ENCODE peak calls at places on chromosomes 12 and 14, in four cellular contexts. S is astrocyte of the spinal cord, O is H9, W is transverse colon. Q is an unnamed sample.

GRCh38 chr12:113359939-113360748 is 1.8 kb downstream of the PLBD2 start:
- DNase-seq in S (no peak), O (no peak), W (no peak), Q (no peak)

GRCh38 chr12:106831699-106832098 is 57.2 kb downstream of the RIC8B start:
- DNase-seq in O (peak), W (no peak), S (no peak), Q (no peak)

GRCh38 chr12:71710276-71711125 is 24.6 kb downstream of the TMEM19 start:
- DNase-seq in W (no peak), S (peak), O (no peak), Q (no peak)

GRCh38 chr14:66378712-66379111 is 107.5 kb upstream of the CCDC196 start:
- DNase-seq in O (no peak), S (no peak), W (no peak), Q (no peak)

GRCh38 chr14:33602396-33602795 is 348.5 kb downstream of the EGLN3 start:
- DNase-seq in S (peak), O (no peak), W (no peak), Q (no peak)

GRCh38 chr14:105446971-105447370 is 27.3 kb downstream of the MTA1 start:
- DNase-seq in S (no peak), O (no peak), W (no peak), Q (no peak)

GRCh38 chr14:70857499-70857895 is 48.2 kb upstream of the MAP3K9 start:
- DNase-seq in S (peak), O (no peak), W (no peak), Q (no peak)

GRCh38 chr14:34665785-34666425 is 36.0 kb upstream of the SNX6 start:
- DNase-seq in O (no peak), W (peak), S (peak), Q (no peak)

GRCh38 chr12:74747305-74747704 is 209.7 kb downstream of the ATXN7L3B start:
- DNase-seq in W (no peak), S (peak), O (no peak), Q (no peak)
- TF ChIP-seq CTCF in W (no peak), S (peak), O (peak), Q (peak)

DNA sequence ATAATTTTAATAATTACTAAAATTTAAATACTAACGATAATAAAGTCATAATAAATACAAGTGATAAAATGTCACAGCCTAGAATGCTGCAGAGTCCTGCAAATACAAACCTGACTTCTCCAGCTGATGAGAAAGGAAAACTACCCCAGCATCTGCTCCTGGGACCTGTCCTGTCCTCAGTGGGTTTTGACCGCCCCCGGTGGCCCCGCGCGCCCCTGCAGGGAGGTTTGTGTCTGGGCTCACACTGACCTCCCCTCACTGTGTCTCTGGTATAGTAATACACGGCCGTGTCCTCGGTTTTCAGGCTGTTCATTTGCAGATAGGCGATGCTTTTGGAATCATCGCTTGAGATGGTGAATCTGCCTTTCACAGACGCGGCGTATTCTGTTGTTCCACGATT is 1139.4 kb downstream of the TMEM121 start:
- DNase-seq in S (no peak), O (no peak), W (no peak), Q (no peak)
- TF ChIP-seq CTCF in S (no peak), O (no peak), W (no peak), Q (no peak)

GRCh38 chr14:57486767-57487379 is 6.8 kb downstream of the CCDC198 start:
- DNase-seq in O (no peak), S (peak), W (no peak), Q (no peak)
- TF ChIP-seq CTCF in O (peak), S (peak), W (peak), Q (peak)

DNA sequence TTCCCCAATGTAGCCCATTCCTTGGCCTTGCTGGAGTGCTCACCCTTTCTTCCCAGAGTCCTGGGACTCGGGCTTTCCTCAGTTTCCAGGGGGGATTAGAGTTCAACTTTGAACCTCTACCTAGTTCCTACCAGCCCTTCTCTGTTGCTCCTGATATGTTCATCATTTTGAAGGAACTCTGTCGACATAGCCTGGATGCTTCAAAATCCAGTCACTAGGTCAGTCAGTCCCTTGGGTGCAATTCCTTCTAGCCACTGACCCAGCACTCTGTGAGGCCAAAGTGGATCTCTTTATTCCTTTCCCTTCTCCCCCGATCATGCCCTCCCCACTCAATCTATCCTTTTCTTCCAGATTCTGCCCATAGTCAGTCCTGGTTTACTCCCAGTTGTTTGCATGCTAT is 72.3 kb upstream of the TMCC3 start:
- DNase-seq in S (no peak), O (no peak), W (no peak), Q (no peak)
- TF ChIP-seq CTCF in S (no peak), O (no peak), W (no peak), Q (no peak)

DNA sequence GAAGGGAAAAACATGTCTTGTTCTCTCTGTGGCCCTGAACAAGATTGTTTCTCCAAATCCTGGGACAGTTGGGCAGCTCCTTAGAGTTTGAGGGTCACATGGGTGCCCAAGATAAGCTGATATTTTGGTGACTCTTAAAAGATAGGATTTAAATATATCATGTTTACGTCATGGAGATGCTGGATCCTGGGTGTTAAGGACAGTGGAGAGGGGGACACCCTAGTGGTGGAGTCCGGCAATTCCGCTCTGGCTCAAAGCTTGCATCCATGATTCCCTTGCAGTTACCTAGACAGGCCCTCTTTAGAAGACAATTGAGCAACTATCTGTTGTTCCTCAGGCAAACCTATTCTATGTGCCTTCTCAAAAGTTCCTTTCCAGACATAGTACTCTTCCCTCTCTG is 101.8 kb downstream of the CMKLR1 start:
- DNase-seq in S (no peak), W (no peak), O (peak), Q (no peak)
- TF ChIP-seq CTCF in S (peak), W (no peak), O (peak), Q (peak)

Q was measured in neural crest cell.